ENCODE peak calls at places on chromosomes 5 and 9, in nine cellular contexts. Z is tibial artery, C is NCI-H460, L is Right ventricle myocardium superior, G is activated gamma-delta T cell, U is iPS-NIHi11, D is HS-27A, T is NCI-H2171 treated with DMSO at 0.1 percent for 48 hours, E is amniotic stem cell. R is an unnamed sample.

GRCh38 chr5:16866795-16867584 is 69.1 kb downstream of the MYO10 start:
- DNase-seq in L (no peak), G (no peak), Z (no peak), E (no peak), U (peak), D (no peak), T (peak), C (no peak), R (no peak)

GRCh38 chr9:35798658-35799366 is 7.4 kb downstream of the NPR2 start:
- DNase-seq in G (no peak), L (no peak), E (peak), Z (no peak), D (no peak), C (peak), T (no peak), U (no peak), R (no peak)

GRCh38 chr9:38107811-38108304 is 38.8 kb upstream of the SHB start:
- DNase-seq in C (no peak), L (no peak), G (no peak), U (peak), T (no peak), D (no peak), E (no peak), Z (no peak), R (no peak)

GRCh38 chr5:91186101-91186500 is 197.0 kb downstream of the ARRDC3 start:
- DNase-seq in L (no peak), T (no peak), D (no peak), E (no peak), U (no peak), G (no peak), C (no peak), Z (no peak), R (no peak)

GRCh38 chr9:33818167-33818831 is 1.3 kb downstream of the UBE2R2 start:
- DNase-seq in E (no peak), C (no peak), D (no peak), G (no peak), L (peak), U (no peak), Z (peak), T (no peak), R (no peak)

GRCh38 chr9:105503873-105504272 is 54.1 kb upstream of the FKTN start:
- DNase-seq in D (no peak), E (no peak), T (no peak), U (peak), C (peak), L (no peak), Z (no peak), G (no peak), R (no peak)

GRCh38 chr5:96026334-96027065 is 64.8 kb upstream of the ELL2 start:
- DNase-seq in G (no peak), U (no peak), L (no peak), E (peak), D (no peak), T (no peak), Z (no peak), C (no peak), R (no peak)

GRCh38 chr5:96408276-96408777 is 24.7 kb downstream of the PCSK1 start:
- DNase-seq in C (peak), T (no peak), G (no peak), L (no peak), Z (no peak), U (no peak), E (no peak), D (no peak), R (no peak)

GRCh38 chr9:93198117-93198838 is 14.3 kb downstream of the WNK2 start:
- DNase-seq in U (peak), G (no peak), T (no peak), L (peak), C (no peak), Z (no peak), D (no peak), E (no peak), R (no peak)

GRCh38 chr9:90642570-90643539 is at the start of gene DIRAS2:
- DNase-seq in U (peak), L (peak), D (no peak), Z (peak), T (peak), E (peak), G (no peak), C (peak), R (no peak)

GRCh38 chr5:92119110-92119509 is 736.0 kb upstream of the ARRDC3 start:
- DNase-seq in E (no peak), G (no peak), D (no peak), U (no peak), T (no peak), Z (no peak), C (no peak), L (no peak), R (no peak)

GRCh38 chr9:642014-642413 is 199.5 kb upstream of the DMRT1 start:
- DNase-seq in U (no peak), G (no peak), L (no peak), Z (no peak), T (no peak), C (no peak), E (no peak), D (no peak), R (peak)

GRCh38 chr9:94642526-94642925 is 3.2 kb upstream of the FBP1 start:
- DNase-seq in E (no peak), T (no peak), G (no peak), D (no peak), C (no peak), Z (no peak), U (no peak), L (no peak), R (no peak)

GRCh38 chr5:159033351-159033657 is 66.4 kb downstream of the EBF1 start:
- DNase-seq in L (no peak), D (no peak), G (no peak), E (no peak), C (no peak), T (no peak), U (no peak), Z (no peak), R (no peak)

GRCh38 chr5:150213530-150213929 is 23.7 kb downstream of the SLC6A7 start:
- DNase-seq in L (no peak), Z (no peak), T (no peak), C (no peak), U (no peak), D (no peak), E (no peak), G (no peak), R (no peak)

GRCh38 chr9:72627147-72627546 is 105.7 kb downstream of the TMC1 start:
- DNase-seq in T (no peak), U (no peak), L (no peak), G (no peak), C (no peak), D (no peak), E (no peak), Z (no peak), R (no peak)

GRCh38 chr5:55222061-55222818 is 4.9 kb downstream of the MCIDAS start:
- DNase-seq in T (no peak), L (no peak), E (no peak), Z (no peak), G (no peak), C (no peak), D (no peak), U (no peak), R (no peak)

GRCh38 chr5:181215997-181216982 is 6.8 kb upstream of the TRIM41 start:
- DNase-seq in Z (no peak), T (no peak), C (peak), E (no peak), D (no peak), U (no peak), G (no peak), L (no peak), R (no peak)

GRCh38 chr9:38343037-38343436 is 49.5 kb upstream of the ALDH1B1 start:
- DNase-seq in G (no peak), E (no peak), U (no peak), T (no peak), C (no peak), D (no peak), Z (no peak), L (no peak), R (no peak)

GRCh38 chr9:107484117-107484723 is 5.3 kb downstream of the KLF4 start:
- DNase-seq in D (no peak), L (no peak), C (peak), E (peak), Z (peak), U (peak), T (peak), G (no peak), R (peak)

GRCh38 chr9:35313911-35314310 is 152.1 kb downstream of the UNC13B start:
- DNase-seq in C (no peak), U (no peak), Z (no peak), G (no peak), T (peak), E (no peak), L (no peak), D (no peak), R (no peak)

GRCh38 chr9:115717711-115718173 is 435.8 kb upstream of the PAPPA start:
- DNase-seq in E (no peak), L (no peak), C (no peak), D (peak), G (no peak), T (no peak), U (no peak), Z (no peak), R (no peak)

GRCh38 chr9:126348911-126349550 is 22.4 kb downstream of the MVB12B start:
- DNase-seq in T (peak), U (no peak), L (no peak), C (no peak), G (no peak), D (no peak), Z (no peak), E (no peak), R (no peak)

GRCh38 chr9:21626493-21626892 is 144.4 kb upstream of the IFNE start:
- DNase-seq in E (no peak), C (no peak), U (no peak), T (no peak), L (no peak), D (no peak), G (no peak), Z (no peak), R (no peak)

GRCh38 chr9:84002344-84002743 is 21.7 kb downstream of the RMI1 start:
- DNase-seq in E (no peak), G (no peak), Z (no peak), D (no peak), U (no peak), L (no peak), C (no peak), T (no peak), R (no peak)

GRCh38 chr9:86200599-86201162 is 58.8 kb downstream of the C9orf153 start:
- DNase-seq in D (no peak), U (no peak), E (no peak), T (no peak), Z (no peak), G (no peak), C (no peak), L (no peak), R (no peak)

GRCh38 chr9:757246-757881 is 84.1 kb upstream of the DMRT1 start:
- DNase-seq in U (peak), L (no peak), Z (no peak), C (peak), G (no peak), T (peak), D (no peak), E (peak), R (no peak)